ENCODE peak calls at places on chromosomes 5 and 9, in five cellular contexts. One of them, this sample, is unnamed.

GRCh38 chr5:119284031-119284430 is 71.8 kb upstream of the TNFAIP8 start:
- DNase-seq in stimulated activated CD8-positive, alpha-beta memory T cell treated with anti-CD3 and anti-CD28 coated beads, Interleukin-7, amount 100 ng/mL, for 1 hour: no peak
- DNase-seq in NCI-H345: no peak
- DNase-seq in pulmonary artery endothelial cell: no peak
- DNase-seq in activated CD8-positive, alpha-beta memory T cell treated with anti-CD3 and anti-CD28 coated beads, Interleukin-2, amount 50 U/mL, for 48 hours: no peak
- DNase-seq in this sample: no peak

GRCh38 chr9:19999491-20000057 is 210.7 kb upstream of the SLC24A2 start:
- DNase-seq in stimulated activated CD8-positive, alpha-beta memory T cell treated with anti-CD3 and anti-CD28 coated beads, Interleukin-7, amount 100 ng/mL, for 1 hour: no peak
- DNase-seq in NCI-H345: no peak
- DNase-seq in pulmonary artery endothelial cell: peak; percentile 22
- DNase-seq in activated CD8-positive, alpha-beta memory T cell treated with anti-CD3 and anti-CD28 coated beads, Interleukin-2, amount 50 U/mL, for 48 hours: peak; percentile 70
- DNase-seq in this sample: no peak

GRCh38 chr5:128216860-128217531 is 133.4 kb downstream of the SLC12A2 start:
- DNase-seq in stimulated activated CD8-positive, alpha-beta memory T cell treated with anti-CD3 and anti-CD28 coated beads, Interleukin-7, amount 100 ng/mL, for 1 hour: no peak
- DNase-seq in NCI-H345: no peak
- DNase-seq in pulmonary artery endothelial cell: no peak
- DNase-seq in activated CD8-positive, alpha-beta memory T cell treated with anti-CD3 and anti-CD28 coated beads, Interleukin-2, amount 50 U/mL, for 48 hours: no peak
- DNase-seq in this sample: no peak

GRCh38 chr9:110691002-110691549 is 22.5 kb downstream of the MUSK start:
- DNase-seq in stimulated activated CD8-positive, alpha-beta memory T cell treated with anti-CD3 and anti-CD28 coated beads, Interleukin-7, amount 100 ng/mL, for 1 hour: no peak
- DNase-seq in NCI-H345: no peak
- DNase-seq in pulmonary artery endothelial cell: no peak
- DNase-seq in activated CD8-positive, alpha-beta memory T cell treated with anti-CD3 and anti-CD28 coated beads, Interleukin-2, amount 50 U/mL, for 48 hours: no peak
- DNase-seq in this sample: no peak

GRCh38 chr5:15785636-15786035 is 285.7 kb downstream of the FBXL7 start:
- DNase-seq in stimulated activated CD8-positive, alpha-beta memory T cell treated with anti-CD3 and anti-CD28 coated beads, Interleukin-7, amount 100 ng/mL, for 1 hour: no peak
- DNase-seq in NCI-H345: no peak
- DNase-seq in pulmonary artery endothelial cell: no peak
- DNase-seq in activated CD8-positive, alpha-beta memory T cell treated with anti-CD3 and anti-CD28 coated beads, Interleukin-2, amount 50 U/mL, for 48 hours: no peak
- DNase-seq in this sample: no peak

GRCh38 chr5:87190041-87190440 is 77.6 kb upstream of the RASA1 start:
- DNase-seq in stimulated activated CD8-positive, alpha-beta memory T cell treated with anti-CD3 and anti-CD28 coated beads, Interleukin-7, amount 100 ng/mL, for 1 hour: no peak
- DNase-seq in NCI-H345: no peak
- DNase-seq in pulmonary artery endothelial cell: no peak
- DNase-seq in activated CD8-positive, alpha-beta memory T cell treated with anti-CD3 and anti-CD28 coated beads, Interleukin-2, amount 50 U/mL, for 48 hours: no peak
- DNase-seq in this sample: no peak

GRCh38 chr9:114895605-114896004 is 34.8 kb downstream of the TNFSF8 start:
- DNase-seq in stimulated activated CD8-positive, alpha-beta memory T cell treated with anti-CD3 and anti-CD28 coated beads, Interleukin-7, amount 100 ng/mL, for 1 hour: no peak
- DNase-seq in NCI-H345: no peak
- DNase-seq in pulmonary artery endothelial cell: no peak
- DNase-seq in activated CD8-positive, alpha-beta memory T cell treated with anti-CD3 and anti-CD28 coated beads, Interleukin-2, amount 50 U/mL, for 48 hours: no peak
- DNase-seq in this sample: no peak

GRCh38 chr9:24413651-24414050 is 132.0 kb downstream of the IZUMO3 start:
- DNase-seq in stimulated activated CD8-positive, alpha-beta memory T cell treated with anti-CD3 and anti-CD28 coated beads, Interleukin-7, amount 100 ng/mL, for 1 hour: no peak
- DNase-seq in NCI-H345: no peak
- DNase-seq in pulmonary artery endothelial cell: no peak
- DNase-seq in activated CD8-positive, alpha-beta memory T cell treated with anti-CD3 and anti-CD28 coated beads, Interleukin-2, amount 50 U/mL, for 48 hours: no peak
- DNase-seq in this sample: no peak

GRCh38 chr5:14235872-14236271 is 92.7 kb downstream of the TRIO start:
- DNase-seq in stimulated activated CD8-positive, alpha-beta memory T cell treated with anti-CD3 and anti-CD28 coated beads, Interleukin-7, amount 100 ng/mL, for 1 hour: no peak
- DNase-seq in NCI-H345: no peak
- DNase-seq in pulmonary artery endothelial cell: no peak
- DNase-seq in activated CD8-positive, alpha-beta memory T cell treated with anti-CD3 and anti-CD28 coated beads, Interleukin-2, amount 50 U/mL, for 48 hours: no peak
- DNase-seq in this sample: no peak

GRCh38 chr9:94903961-94904421 is 177.5 kb downstream of the AOPEP start:
- DNase-seq in stimulated activated CD8-positive, alpha-beta memory T cell treated with anti-CD3 and anti-CD28 coated beads, Interleukin-7, amount 100 ng/mL, for 1 hour: no peak
- DNase-seq in NCI-H345: no peak
- DNase-seq in pulmonary artery endothelial cell: no peak
- DNase-seq in activated CD8-positive, alpha-beta memory T cell treated with anti-CD3 and anti-CD28 coated beads, Interleukin-2, amount 50 U/mL, for 48 hours: no peak
- DNase-seq in this sample: no peak

GRCh38 chr9:99120256-99120655 is 15.3 kb downstream of the TGFBR1 start:
- DNase-seq in stimulated activated CD8-positive, alpha-beta memory T cell treated with anti-CD3 and anti-CD28 coated beads, Interleukin-7, amount 100 ng/mL, for 1 hour: no peak
- DNase-seq in NCI-H345: no peak
- DNase-seq in pulmonary artery endothelial cell: no peak
- DNase-seq in activated CD8-positive, alpha-beta memory T cell treated with anti-CD3 and anti-CD28 coated beads, Interleukin-2, amount 50 U/mL, for 48 hours: no peak
- DNase-seq in this sample: no peak

GRCh38 chr5:76337949-76338589 is 65.0 kb upstream of the IQGAP2 start:
- DNase-seq in stimulated activated CD8-positive, alpha-beta memory T cell treated with anti-CD3 and anti-CD28 coated beads, Interleukin-7, amount 100 ng/mL, for 1 hour: no peak
- DNase-seq in NCI-H345: no peak
- DNase-seq in pulmonary artery endothelial cell: no peak
- DNase-seq in activated CD8-positive, alpha-beta memory T cell treated with anti-CD3 and anti-CD28 coated beads, Interleukin-2, amount 50 U/mL, for 48 hours: no peak
- DNase-seq in this sample: peak; percentile 48

GRCh38 chr9:29691758-29692407 is 2118.6 kb upstream of the C9orf72 start:
- DNase-seq in stimulated activated CD8-positive, alpha-beta memory T cell treated with anti-CD3 and anti-CD28 coated beads, Interleukin-7, amount 100 ng/mL, for 1 hour: no peak
- DNase-seq in NCI-H345: peak; percentile 22
- DNase-seq in pulmonary artery endothelial cell: no peak
- DNase-seq in activated CD8-positive, alpha-beta memory T cell treated with anti-CD3 and anti-CD28 coated beads, Interleukin-2, amount 50 U/mL, for 48 hours: no peak
- DNase-seq in this sample: no peak

GRCh38 chr9:129380961-129381401 is 202.9 kb upstream of the IER5L start:
- DNase-seq in stimulated activated CD8-positive, alpha-beta memory T cell treated with anti-CD3 and anti-CD28 coated beads, Interleukin-7, amount 100 ng/mL, for 1 hour: no peak
- DNase-seq in NCI-H345: no peak
- DNase-seq in pulmonary artery endothelial cell: no peak
- DNase-seq in activated CD8-positive, alpha-beta memory T cell treated with anti-CD3 and anti-CD28 coated beads, Interleukin-2, amount 50 U/mL, for 48 hours: no peak
- DNase-seq in this sample: no peak

This sample was measured in ureter.